ENCODE peak calls at places on chromosomes 5 and 9, in five cellular contexts. N is Peyer's patch; C is spleen; K is GM12865; H is CD8-positive, alpha-beta T cell. M is an unnamed sample.

GRCh38 chr5:113330533-113331200 is 104.1 kb downstream of the TSSK1B start:
- DNase-seq in C (no peak), N (no peak), K (peak), H (no peak), M (no peak)

GRCh38 chr9:121075251-121076036 is 689 bp downstream of the CNTRL start:
- DNase-seq in H (peak), K (peak), N (no peak), C (no peak), M (no peak)

GRCh38 chr5:87418506-87418905 is 5.8 kb upstream of the CCNH start:
- DNase-seq in N (no peak), C (no peak), H (no peak), K (no peak), M (no peak)

GRCh38 chr5:124639095-124639665 is 107.3 kb downstream of the ZNF608 start:
- DNase-seq in C (no peak), H (no peak), K (no peak), N (no peak), M (no peak)

GRCh38 chr9:22052376-22052945 is 43.4 kb upstream of the CDKN2B start:
- DNase-seq in N (no peak), K (peak), C (no peak), H (no peak), M (no peak)

GRCh38 chr5:68409259-68409658 is 193.7 kb downstream of the PIK3R1 start:
- DNase-seq in C (no peak), H (no peak), N (no peak), K (no peak), M (no peak)

GRCh38 chr5:62305715-62306493 is at the start of gene KIF2A:
- DNase-seq in C (peak), K (peak), N (peak), H (peak), M (peak)

GRCh38 chr9:87181670-87182069 is 234.4 kb upstream of the GAS1 start:
- DNase-seq in K (peak), H (no peak), C (no peak), N (no peak), M (no peak)

GRCh38 chr9:38421498-38422211 is 2.6 kb downstream of the IGFBPL1 start:
- DNase-seq in C (no peak), H (no peak), N (no peak), K (no peak), M (no peak)

GRCh38 chr5:147084702-147085101 is 150.1 kb upstream of the STK32A start:
- DNase-seq in K (no peak), N (no peak), H (no peak), C (no peak), M (no peak)

GRCh38 chr5:149411738-149412519 is 32.8 kb upstream of the IL17B start:
- DNase-seq in C (no peak), K (no peak), N (no peak), H (no peak), M (no peak)

GRCh38 chr5:90876366-90876765 is 317.8 kb downstream of the ADGRV1 start:
- DNase-seq in N (no peak), H (no peak), K (no peak), C (no peak), M (no peak)

GRCh38 chr9:32255026-32255425 is 129.4 kb upstream of the ACO1 start:
- DNase-seq in C (no peak), N (no peak), H (no peak), K (no peak), M (no peak)

GRCh38 chr5:83831834-83832233 is 111.2 kb upstream of the HAPLN1 start:
- DNase-seq in C (no peak), H (no peak), K (no peak), N (no peak), M (no peak)

GRCh38 chr9:127344373-127344995 is 52.5 kb upstream of the SLC2A8 start:
- DNase-seq in K (no peak), N (no peak), H (no peak), C (no peak), M (no peak)

GRCh38 chr5:172816887-172817418 is 17.1 kb upstream of the ERGIC1 start:
- DNase-seq in C (no peak), N (no peak), K (no peak), H (no peak), M (no peak)

GRCh38 chr9:7374966-7375650 is 424.5 kb downstream of the DMAC1 start:
- DNase-seq in K (no peak), H (no peak), N (no peak), C (no peak), M (no peak)

GRCh38 chr5:19859020-19859419 is 129.0 kb downstream of the CDH18 start:
- DNase-seq in C (no peak), N (no peak), K (no peak), H (no peak), M (no peak)

GRCh38 chr9:18543406-18543965 is 69.5 kb downstream of the ADAMTSL1 start:
- DNase-seq in C (no peak), H (no peak), N (no peak), K (no peak), M (no peak)

GRCh38 chr9:137304383-137305059 is 2.5 kb upstream of the NRARP start:
- DNase-seq in K (no peak), N (peak), C (peak), H (no peak), M (no peak)

GRCh38 chr9:126205260-126205659 is 121.4 kb upstream of the MVB12B start:
- DNase-seq in H (no peak), K (no peak), C (no peak), N (no peak), M (no peak)

GRCh38 chr5:90546216-90546837 is 12.3 kb upstream of the ADGRV1 start:
- DNase-seq in K (no peak), H (no peak), N (no peak), C (no peak), M (no peak)

GRCh38 chr5:78961743-78962142 is 23.4 kb downstream of the ARSB start:
- DNase-seq in H (no peak), C (no peak), N (no peak), K (no peak), M (no peak)

GRCh38 chr5:34038838-34039237 is 4.2 kb downstream of the C1QTNF3 start:
- DNase-seq in K (no peak), N (no peak), C (no peak), H (no peak), M (no peak)

GRCh38 chr9:71980266-71981018 is 69.0 kb downstream of the C9orf85 start:
- DNase-seq in C (no peak), N (no peak), H (no peak), K (no peak), M (no peak)

GRCh38 chr9:91758491-91758981 is 191.5 kb downstream of the ROR2 start:
- DNase-seq in H (no peak), K (peak), C (no peak), N (no peak), M (no peak)

GRCh38 chr5:169832236-169832635 is 148.1 kb downstream of the INSYN2B start:
- DNase-seq in N (no peak), C (no peak), H (no peak), K (no peak), M (no peak)

GRCh38 chr5:169827769-169828168 is 152.5 kb downstream of the INSYN2B start:
- DNase-seq in H (no peak), C (no peak), N (no peak), K (no peak), M (no peak)

GRCh38 chr5:169828385-169828784 is 151.9 kb downstream of the INSYN2B start:
- DNase-seq in H (no peak), K (no peak), N (no peak), C (no peak), M (no peak)

GRCh38 chr5:169831331-169831730 is 149.0 kb downstream of the INSYN2B start:
- DNase-seq in K (no peak), H (no peak), C (no peak), N (no peak), M (no peak)

GRCh38 chr5:169826618-169827017 is 153.7 kb downstream of the INSYN2B start:
- DNase-seq in H (no peak), K (no peak), N (no peak), C (no peak), M (no peak)
- TF ChIP-seq CTCF in H (no peak), K (no peak), N (no peak), C (no peak), M (no peak)

GRCh38 chr5:110040178-110040577 is 350.5 kb downstream of the MAN2A1 start:
- DNase-seq in C (no peak), N (no peak), K (no peak), H (no peak), M (no peak)
- TF ChIP-seq CTCF in C (no peak), N (no peak), K (no peak), H (no peak), M (no peak)

GRCh38 chr5:31680528-31680927 is 41.6 kb downstream of the PDZD2 start:
- DNase-seq in N (no peak), H (no peak), K (no peak), C (no peak), M (no peak)
- TF ChIP-seq CTCF in N (no peak), H (no peak), K (no peak), C (no peak), M (no peak)

GRCh38 chr5:95781101-95781583 is 41.4 kb downstream of the GLRX start:
- DNase-seq in K (peak), N (peak), H (peak), C (peak), M (peak)

GRCh38 chr5:95778713-95779426 is 43.7 kb downstream of the GLRX start:
- DNase-seq in H (no peak), C (no peak), K (no peak), N (no peak), M (no peak)

GRCh38 chr5:95780597-95780996 is 41.9 kb downstream of the GLRX start:
- DNase-seq in N (no peak), H (no peak), K (no peak), C (no peak), M (no peak)

GRCh38 chr5:95779611-95780010 is 42.9 kb downstream of the GLRX start:
- DNase-seq in H (no peak), C (no peak), K (no peak), N (no peak), M (no peak)

DNA sequence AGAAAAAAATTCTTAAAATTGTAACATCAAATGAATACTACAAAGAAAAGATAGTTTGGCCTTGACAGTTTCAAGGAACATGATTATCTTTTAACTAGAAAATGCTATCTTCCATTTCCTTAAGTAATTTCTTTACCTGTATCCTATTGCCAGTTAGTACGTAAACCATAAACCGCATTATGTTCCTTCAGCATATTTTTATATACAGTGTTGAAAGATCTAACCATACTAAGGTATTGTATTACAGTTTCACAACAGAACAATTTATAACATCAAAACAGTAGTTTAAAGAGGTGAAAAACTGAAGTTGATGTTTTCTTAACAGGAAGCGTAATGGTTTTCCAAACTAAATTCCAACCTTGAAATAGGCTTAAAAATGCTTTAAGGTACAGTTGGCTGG is 45.1 kb downstream of the GLRX start:
- DNase-seq in N (no peak), H (no peak), C (no peak), K (no peak), M (no peak)
- TF ChIP-seq CTCF in N (no peak), H (no peak), C (no peak), K (no peak), M (no peak)

DNA sequence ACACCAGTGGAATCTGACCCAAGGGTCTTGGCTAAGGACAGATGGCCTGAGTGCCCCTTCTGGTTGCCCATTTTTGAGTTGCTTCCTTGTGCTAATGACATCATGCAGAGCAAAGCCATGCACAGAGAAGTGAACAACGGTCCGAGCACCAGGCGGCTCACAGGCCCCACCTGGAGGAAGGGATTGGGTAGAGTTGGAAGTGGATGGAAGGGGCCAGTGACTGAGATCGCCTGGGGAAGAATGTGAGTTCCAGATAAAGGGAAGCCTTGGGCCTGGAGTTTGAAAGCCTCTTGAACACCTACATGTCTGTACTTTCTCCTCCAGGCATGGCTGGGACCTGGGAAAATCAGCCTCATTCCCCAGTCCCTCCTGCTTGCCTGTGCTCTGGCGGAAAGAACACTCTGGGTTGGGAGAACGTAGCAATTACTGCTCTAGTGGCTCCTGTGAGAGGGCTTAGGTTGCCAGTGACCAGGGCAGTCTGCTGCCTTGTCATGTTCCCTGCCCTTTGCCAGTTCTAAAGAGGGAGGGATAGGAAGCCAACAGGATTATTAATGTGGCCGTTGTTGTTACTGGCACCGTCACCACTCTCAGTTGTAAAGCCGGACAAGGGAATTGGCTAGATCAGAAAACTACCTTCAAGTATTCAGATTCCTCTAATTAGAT is 62.5 kb upstream of the PTPN3 start:
- DNase-seq in H (no peak), N (no peak), K (no peak), C (no peak), M (no peak)
- TF ChIP-seq CTCF in H (no peak), N (no peak), K (no peak), C (no peak), M (no peak)

GRCh38 chr9:114860187-114860586 is 54.3 kb upstream of the TNFSF15 start:
- DNase-seq in C (no peak), K (peak), H (no peak), N (no peak), M (no peak)
- TF ChIP-seq CTCF in C (no peak), K (no peak), H (no peak), N (no peak), M (no peak)

GRCh38 chr9:131391504-131391903 is 2.4 kb upstream of the PRRC2B start:
- DNase-seq in H (no peak), C (no peak), N (no peak), K (no peak), M (no peak)
- TF ChIP-seq CTCF in H (no peak), C (no peak), N (no peak), K (no peak), M (no peak)

GRCh38 chr9:20884985-20885593 is 146.4 kb downstream of the HACD4 start:
- DNase-seq in K (peak), C (peak), H (peak), N (peak), M (no peak)
- TF ChIP-seq CTCF in K (peak), C (no peak), H (peak), N (peak), M (no peak)

DNA sequence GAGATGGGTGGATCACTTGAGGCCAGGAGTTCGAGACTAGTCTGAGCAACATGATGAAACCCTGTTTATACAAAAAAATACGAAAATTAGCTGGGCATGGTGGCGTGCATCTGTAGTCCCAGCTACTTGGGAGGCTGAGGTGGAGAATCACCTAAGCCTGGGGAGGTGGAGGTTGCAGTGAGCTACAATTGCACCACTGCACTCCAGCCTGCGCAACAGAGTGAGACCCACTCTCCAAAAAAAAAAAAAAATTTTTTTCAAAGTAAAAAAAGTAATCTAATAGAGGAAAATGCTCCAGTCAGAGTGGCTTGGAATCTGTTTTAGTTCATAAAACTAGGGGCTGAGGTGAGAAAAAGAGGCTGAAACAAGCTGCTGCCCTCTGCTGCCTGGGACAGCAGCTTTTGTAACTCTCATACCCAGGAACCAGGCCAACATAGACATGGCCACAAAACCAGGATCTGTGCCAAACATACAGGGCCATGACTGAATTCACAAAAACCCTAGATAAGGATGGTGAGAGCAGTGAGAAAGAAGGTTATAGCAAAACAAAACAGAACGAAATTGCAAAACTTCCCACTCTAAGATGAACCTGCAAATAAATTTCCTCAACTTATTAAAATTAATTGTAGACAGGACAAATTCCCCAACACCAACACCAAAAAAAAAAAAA is 13.1 kb upstream of the DCAF12 start:
- DNase-seq in H (no peak), N (no peak), K (peak), C (no peak), M (no peak)
- TF ChIP-seq CTCF in H (no peak), N (no peak), K (peak), C (no peak), M (no peak)

GRCh38 chr5:36691993-36692392 is 85.6 kb downstream of the SLC1A3 start:
- DNase-seq in N (no peak), H (no peak), C (no peak), K (no peak), M (no peak)

GRCh38 chr5:36690041-36690941 is 83.9 kb downstream of the SLC1A3 start:
- DNase-seq in N (peak), H (peak), C (peak), K (peak), M (peak)

GRCh38 chr5:36694351-36694750 is 87.9 kb downstream of the SLC1A3 start:
- DNase-seq in K (no peak), H (no peak), C (no peak), N (no peak), M (no peak)

GRCh38 chr5:36691241-36691640 is 84.8 kb downstream of the SLC1A3 start:
- DNase-seq in N (no peak), H (no peak), C (no peak), K (no peak), M (no peak)

DNA sequence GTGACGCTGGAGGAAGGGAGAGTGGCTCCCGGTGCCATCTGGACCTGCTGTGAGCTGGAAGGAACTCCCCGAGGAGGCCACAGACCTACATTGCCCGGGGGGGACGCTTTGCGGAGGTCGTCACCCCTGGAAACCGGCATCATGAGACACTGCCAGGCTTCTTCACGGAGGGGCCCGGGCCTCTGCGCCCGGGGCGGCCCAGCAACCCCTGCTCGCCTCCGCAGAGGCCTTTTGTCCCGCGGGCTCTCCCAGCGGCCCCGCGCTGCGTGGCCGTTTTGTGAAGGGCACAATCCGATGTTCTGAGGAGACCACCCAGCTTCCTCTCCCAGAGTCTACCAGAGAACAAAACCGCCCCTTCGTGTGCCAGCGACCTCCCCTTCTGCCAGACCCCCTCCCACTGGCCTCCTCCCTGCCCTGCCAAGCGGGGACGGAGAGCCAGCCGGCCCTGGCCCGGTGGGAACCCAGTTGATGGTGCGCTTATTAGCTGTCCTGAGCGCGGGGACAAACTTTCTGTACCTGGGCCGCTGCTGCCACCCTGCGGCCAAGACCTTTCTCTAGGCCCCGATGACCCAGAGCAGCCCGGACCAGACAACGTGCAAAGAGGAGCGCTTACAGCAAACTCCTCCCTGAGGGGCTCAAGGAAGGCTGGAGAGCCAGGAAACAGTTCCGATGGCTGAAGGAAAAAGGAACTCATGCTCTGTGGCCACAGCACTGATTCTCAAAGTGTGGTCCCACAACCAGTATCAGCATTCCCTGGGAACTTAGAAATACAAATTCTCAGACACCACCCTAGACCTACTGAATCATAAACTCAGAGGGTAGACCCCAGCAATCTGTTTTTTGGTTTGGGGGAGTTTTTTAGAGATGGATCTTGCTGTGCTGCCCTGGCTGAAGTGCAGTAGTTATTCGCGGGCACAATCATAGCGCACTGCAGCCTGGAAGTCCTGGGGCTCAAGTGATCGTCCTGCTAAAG is 86.7 kb downstream of the SLC1A3 start:
- DNase-seq in C (peak), K (peak), N (peak), H (no peak), M (peak)
- TF ChIP-seq CTCF in C (peak), K (peak), N (peak), H (no peak), M (no peak)

M was measured in activated B cell treated with CpG ODN at 0.5 μM for 24 hours.